ENCODE peak calls at places on chromosomes 6 and 20, in nine cellular contexts. One of them, this sample, is unnamed.
A peak's percentile ranks its signal among the peaks of the same experiment; 100 is the strongest.

GRCh38 chr20:6663751-6664388 is 103.6 kb upstream of the BMP2 start:
- DNase-seq in nephron progenitor cell: no peak
- DNase-seq in GM04504: no peak
- DNase-seq in NCI-H345: no peak
- DNase-seq in H9: no peak
- DNase-seq in activated naive CD4-positive, alpha-beta T cell: no peak
- DNase-seq in ELR: no peak
- DNase-seq in NCI-H446 treated with DMSO at 0.1 percent for 48 hours: no peak
- DNase-seq in germinal center: no peak
- DNase-seq in this sample: no peak

GRCh38 chr20:21180248-21180647 is 54.4 kb downstream of the KIZ start:
- DNase-seq in nephron progenitor cell: no peak
- DNase-seq in NCI-H345: no peak
- DNase-seq in ELR: no peak
- DNase-seq in activated naive CD4-positive, alpha-beta T cell: no peak
- DNase-seq in GM04504: no peak
- DNase-seq in NCI-H446 treated with DMSO at 0.1 percent for 48 hours: no peak
- DNase-seq in H9: no peak
- DNase-seq in germinal center: no peak
- DNase-seq in this sample: no peak

GRCh38 chr6:143234686-143235085 is 174.0 kb downstream of the AIG1 start:
- DNase-seq in nephron progenitor cell: no peak
- DNase-seq in H9: no peak
- DNase-seq in ELR: peak; percentile 61
- DNase-seq in germinal center: no peak
- DNase-seq in NCI-H345: no peak
- DNase-seq in GM04504: no peak
- DNase-seq in NCI-H446 treated with DMSO at 0.1 percent for 48 hours: no peak
- DNase-seq in activated naive CD4-positive, alpha-beta T cell: no peak
- DNase-seq in this sample: no peak

GRCh38 chr6:27414300-27414699 is 25.7 kb downstream of the ZNF391 start:
- DNase-seq in activated naive CD4-positive, alpha-beta T cell: no peak
- DNase-seq in ELR: no peak
- DNase-seq in nephron progenitor cell: no peak
- DNase-seq in GM04504: no peak
- DNase-seq in NCI-H446 treated with DMSO at 0.1 percent for 48 hours: no peak
- DNase-seq in NCI-H345: no peak
- DNase-seq in H9: no peak
- DNase-seq in germinal center: no peak
- DNase-seq in this sample: no peak

GRCh38 chr6:10310826-10311225 is 104.0 kb downstream of the TFAP2A start:
- DNase-seq in GM04504: no peak
- DNase-seq in activated naive CD4-positive, alpha-beta T cell: no peak
- DNase-seq in NCI-H345: no peak
- DNase-seq in NCI-H446 treated with DMSO at 0.1 percent for 48 hours: no peak
- DNase-seq in H9: no peak
- DNase-seq in ELR: no peak
- DNase-seq in nephron progenitor cell: no peak
- DNase-seq in germinal center: no peak
- DNase-seq in this sample: no peak

GRCh38 chr20:521860-522259 is 21.7 kb downstream of the CSNK2A1 start:
- DNase-seq in ELR: no peak
- DNase-seq in germinal center: no peak
- DNase-seq in GM04504: no peak
- DNase-seq in H9: no peak
- DNase-seq in nephron progenitor cell: no peak
- DNase-seq in activated naive CD4-positive, alpha-beta T cell: no peak
- DNase-seq in NCI-H446 treated with DMSO at 0.1 percent for 48 hours: no peak
- DNase-seq in NCI-H345: no peak
- DNase-seq in this sample: no peak

GRCh38 chr20:50346372-50347347 is 156.0 kb downstream of the CEBPB start:
- DNase-seq in GM04504: peak; percentile 80
- DNase-seq in nephron progenitor cell: no peak
- DNase-seq in NCI-H446 treated with DMSO at 0.1 percent for 48 hours: peak; percentile 88
- DNase-seq in H9: no peak
- DNase-seq in germinal center: no peak
- DNase-seq in activated naive CD4-positive, alpha-beta T cell: no peak
- DNase-seq in ELR: peak; percentile 87
- DNase-seq in NCI-H345: peak; percentile 92
- DNase-seq in this sample: no peak

GRCh38 chr20:60138263-60139127 is 180.3 kb downstream of the CDH26 start:
- DNase-seq in GM04504: no peak
- DNase-seq in nephron progenitor cell: no peak
- DNase-seq in NCI-H345: no peak
- DNase-seq in NCI-H446 treated with DMSO at 0.1 percent for 48 hours: peak; percentile 6
- DNase-seq in germinal center: peak; percentile 13
- DNase-seq in activated naive CD4-positive, alpha-beta T cell: no peak
- DNase-seq in H9: no peak
- DNase-seq in ELR: no peak
- DNase-seq in this sample: peak; percentile 31

This sample was measured in stimulated activated naive B cell treated with anti-CD40 and anti-IgM and Interleukin-4, amounts not matched to agents 10 μg/mL and 1 μg/mL and 100 μg/mL, for 72 hours.